ENCODE peak calls at places on chromosomes 12 and 14, in seven cellular contexts. One of them, this sample, is unnamed.

GRCh38 chr14:31690056-31690455 is 128.9 kb downstream of the NUBPL start:
- DNase-seq in astrocyte of the spinal cord: no peak
- DNase-seq in astrocyte: no peak
- DNase-seq in transverse colon: no peak
- DNase-seq in tibial artery: no peak
- DNase-seq in lung: no peak
- DNase-seq in neural progenitor cell: no peak
- DNase-seq in this sample: no peak

GRCh38 chr12:108307006-108307405 is 32.1 kb downstream of the CMKLR1 start:
- DNase-seq in astrocyte: peak; percentile 49
- DNase-seq in transverse colon: no peak
- DNase-seq in tibial artery: no peak
- DNase-seq in astrocyte of the spinal cord: peak; percentile 59
- DNase-seq in lung: no peak
- DNase-seq in neural progenitor cell: no peak
- DNase-seq in this sample: peak; percentile 62

GRCh38 chr12:33588082-33588712 is 148.6 kb upstream of the SYT10 start:
- DNase-seq in lung: peak; percentile 29
- DNase-seq in neural progenitor cell: peak; percentile 66
- DNase-seq in tibial artery: peak; percentile 57
- DNase-seq in astrocyte of the spinal cord: peak; percentile 61
- DNase-seq in astrocyte: peak; percentile 79
- DNase-seq in transverse colon: no peak
- DNase-seq in this sample: peak; percentile 82

GRCh38 chr12:4814485-4814884 is 94.3 kb downstream of the GALNT8 start:
- DNase-seq in astrocyte of the spinal cord: no peak
- DNase-seq in transverse colon: no peak
- DNase-seq in neural progenitor cell: no peak
- DNase-seq in lung: no peak
- DNase-seq in astrocyte: no peak
- DNase-seq in tibial artery: no peak
- DNase-seq in this sample: no peak

GRCh38 chr12:3114671-3115070 is 37.5 kb downstream of the TSPAN9 start:
- DNase-seq in tibial artery: no peak
- DNase-seq in astrocyte: no peak
- DNase-seq in astrocyte of the spinal cord: no peak
- DNase-seq in lung: no peak
- DNase-seq in neural progenitor cell: no peak
- DNase-seq in transverse colon: no peak
- DNase-seq in this sample: no peak

GRCh38 chr14:91228112-91229004 is 16.1 kb downstream of the GPR68 start:
- DNase-seq in astrocyte: peak; percentile 86
- DNase-seq in transverse colon: no peak
- DNase-seq in astrocyte of the spinal cord: peak; percentile 74
- DNase-seq in tibial artery: no peak
- DNase-seq in lung: no peak
- DNase-seq in neural progenitor cell: no peak
- DNase-seq in this sample: peak; percentile 35

GRCh38 chr14:56310643-56311042 is 192.4 kb downstream of the PELI2 start:
- DNase-seq in transverse colon: no peak
- DNase-seq in astrocyte of the spinal cord: peak; percentile 51
- DNase-seq in tibial artery: no peak
- DNase-seq in neural progenitor cell: no peak
- DNase-seq in lung: no peak
- DNase-seq in astrocyte: peak; percentile 65
- DNase-seq in this sample: peak; percentile 62

GRCh38 chr12:95790025-95790911 is at the start of gene NTN4:
- DNase-seq in astrocyte of the spinal cord: peak; percentile 41
- DNase-seq in lung: peak; percentile 55
- DNase-seq in neural progenitor cell: peak; percentile 68
- DNase-seq in tibial artery: peak; percentile 49
- DNase-seq in transverse colon: peak; percentile 64
- DNase-seq in astrocyte: no peak
- DNase-seq in this sample: peak; percentile 33

GRCh38 chr12:50579757-50580267 is 75.0 kb downstream of the DIP2B start:
- DNase-seq in astrocyte: peak; percentile 51
- DNase-seq in astrocyte of the spinal cord: peak; percentile 27
- DNase-seq in neural progenitor cell: no peak
- DNase-seq in transverse colon: no peak
- DNase-seq in lung: no peak
- DNase-seq in tibial artery: no peak
- DNase-seq in this sample: no peak

GRCh38 chr14:68191567-68192321 is 372.2 kb downstream of the RAD51B start:
- DNase-seq in neural progenitor cell: no peak
- DNase-seq in lung: peak; percentile 34
- DNase-seq in astrocyte: peak; percentile 57
- DNase-seq in transverse colon: no peak
- DNase-seq in tibial artery: no peak
- DNase-seq in astrocyte of the spinal cord: peak; percentile 18
- DNase-seq in this sample: peak; percentile 71

GRCh38 chr12:76074701-76075336 is 9.7 kb downstream of the NAP1L1 start:
- DNase-seq in neural progenitor cell: no peak
- DNase-seq in astrocyte: no peak
- DNase-seq in transverse colon: no peak
- DNase-seq in tibial artery: no peak
- DNase-seq in lung: no peak
- DNase-seq in astrocyte of the spinal cord: no peak
- DNase-seq in this sample: no peak

GRCh38 chr12:78306236-78306635 is 475.5 kb downstream of the NAV3 start:
- DNase-seq in lung: no peak
- DNase-seq in astrocyte of the spinal cord: no peak
- DNase-seq in tibial artery: no peak
- DNase-seq in astrocyte: no peak
- DNase-seq in transverse colon: no peak
- DNase-seq in neural progenitor cell: no peak
- DNase-seq in this sample: no peak

GRCh38 chr12:47373554-47374150 is 293.9 kb upstream of the AMIGO2 start:
- DNase-seq in neural progenitor cell: no peak
- DNase-seq in transverse colon: no peak
- DNase-seq in astrocyte: no peak
- DNase-seq in astrocyte of the spinal cord: no peak
- DNase-seq in tibial artery: no peak
- DNase-seq in lung: no peak
- DNase-seq in this sample: no peak

GRCh38 chr12:128365831-128366231 is 98.9 kb downstream of the TMEM132C start:
- DNase-seq in tibial artery: no peak
- DNase-seq in astrocyte: no peak
- DNase-seq in lung: no peak
- DNase-seq in transverse colon: no peak
- DNase-seq in neural progenitor cell: peak; percentile 60
- DNase-seq in astrocyte of the spinal cord: no peak
- DNase-seq in this sample: peak; percentile 1

GRCh38 chr12:50222275-50222783 is 55.2 kb upstream of the CERS5 start:
- DNase-seq in astrocyte: peak; percentile 88
- DNase-seq in transverse colon: peak; percentile 52
- DNase-seq in neural progenitor cell: peak; percentile 59
- DNase-seq in lung: peak; percentile 35
- DNase-seq in astrocyte of the spinal cord: peak; percentile 91
- DNase-seq in tibial artery: peak; percentile 71
- DNase-seq in this sample: peak; percentile 96

GRCh38 chr12:12784116-12784515 is 1.3 kb upstream of the APOLD1 start:
- DNase-seq in astrocyte of the spinal cord: no peak
- DNase-seq in lung: no peak
- DNase-seq in neural progenitor cell: no peak
- DNase-seq in tibial artery: no peak
- DNase-seq in transverse colon: no peak
- DNase-seq in astrocyte: no peak
- DNase-seq in this sample: no peak

GRCh38 chr12:55818140-55818728 is 393 bp downstream of the ORMDL2 start:
- DNase-seq in tibial artery: no peak
- DNase-seq in astrocyte of the spinal cord: peak; percentile 18
- DNase-seq in astrocyte: no peak
- DNase-seq in lung: no peak
- DNase-seq in transverse colon: no peak
- DNase-seq in neural progenitor cell: no peak
- DNase-seq in this sample: no peak

DNA sequence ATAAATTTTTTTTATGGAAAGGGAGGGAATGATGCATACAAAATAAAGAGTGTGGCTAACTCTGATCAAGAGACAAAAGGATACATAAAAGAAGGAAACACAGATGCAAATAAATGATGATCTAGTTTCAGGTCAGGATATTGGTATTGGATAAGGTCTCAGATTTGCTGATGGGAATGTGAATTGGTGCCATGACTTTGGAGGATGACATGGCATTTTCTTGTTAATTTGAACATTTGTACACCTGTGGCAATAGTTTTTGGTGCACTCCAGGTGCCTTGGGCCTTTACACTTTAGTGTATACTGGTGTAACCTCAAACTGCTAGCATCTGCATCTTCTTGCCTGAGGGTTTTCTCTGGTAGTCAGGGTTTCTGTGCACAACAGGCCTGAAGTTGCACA is 279.3 kb downstream of the TMEM121 start:
- DNase-seq in lung: no peak
- DNase-seq in neural progenitor cell: no peak
- DNase-seq in astrocyte of the spinal cord: no peak
- DNase-seq in tibial artery: no peak
- DNase-seq in astrocyte: no peak
- DNase-seq in transverse colon: no peak
- DNase-seq in this sample: no peak
- H3K4me3 ChIP-seq in lung: no peak overlapping the region
- H3K4me3 ChIP-seq in neural progenitor cell: no peak overlapping the region
- H3K4me3 ChIP-seq in astrocyte of the spinal cord: no peak overlapping the region
- H3K4me3 ChIP-seq in tibial artery: no peak overlapping the region
- H3K4me3 ChIP-seq in astrocyte: no peak overlapping the region
- H3K4me3 ChIP-seq in transverse colon: no peak overlapping the region
- H3K4me3 ChIP-seq in this sample: no peak overlapping the region

DNA sequence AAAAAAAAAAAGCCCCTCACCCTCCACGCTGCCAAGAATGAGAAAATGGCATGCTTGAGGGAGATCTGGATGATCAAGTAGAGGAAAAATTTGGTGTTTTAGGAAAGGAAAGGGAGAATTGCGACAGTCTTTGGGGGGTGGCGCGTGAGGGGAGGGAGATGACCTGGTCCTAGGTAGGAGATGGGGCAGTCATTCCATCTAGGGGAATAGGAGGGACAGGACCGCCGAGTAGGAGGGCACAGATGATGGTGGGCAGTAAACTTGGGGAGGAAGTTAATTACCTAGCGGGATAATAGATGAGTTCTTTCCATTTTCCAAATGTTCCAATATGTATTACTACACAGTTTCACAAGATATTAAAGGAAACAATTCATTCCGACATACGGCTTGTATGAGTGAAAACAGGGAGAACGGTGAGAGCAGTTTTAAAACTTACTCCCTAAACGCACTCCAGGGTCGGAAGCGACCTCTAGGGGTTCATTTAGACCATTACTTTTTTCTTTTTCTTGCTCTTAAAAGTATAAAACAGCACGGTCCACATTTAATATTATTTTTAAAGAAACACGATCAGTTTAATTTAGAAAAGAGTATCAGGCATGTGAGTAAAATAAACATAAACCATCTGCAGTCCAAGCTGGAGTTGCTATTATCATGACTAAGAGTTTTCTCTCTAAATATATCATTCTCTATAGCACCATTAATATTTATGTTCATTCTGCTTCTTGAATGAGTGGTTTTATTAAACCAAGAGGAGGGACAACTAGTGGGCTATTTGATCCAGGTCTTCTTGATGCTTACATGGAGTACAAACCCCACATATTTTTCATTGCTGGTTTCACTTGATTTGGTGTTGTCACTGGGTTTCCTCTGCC is 3.0 kb upstream of the FNTB start:
- DNase-seq in tibial artery: no peak
- DNase-seq in neural progenitor cell: peak; percentile 58
- DNase-seq in astrocyte of the spinal cord: peak; percentile 72
- DNase-seq in astrocyte: no peak
- DNase-seq in lung: no peak
- DNase-seq in transverse colon: peak; percentile 33
- DNase-seq in this sample: peak; percentile 86
- TF ChIP-seq CTCF in tibial artery: peak; percentile 57
- TF ChIP-seq CTCF in neural progenitor cell: peak; percentile 76
- TF ChIP-seq CTCF in astrocyte of the spinal cord: peak; percentile 68
- TF ChIP-seq CTCF in astrocyte: peak; percentile 64
- TF ChIP-seq CTCF in lung: peak; percentile 41
- TF ChIP-seq CTCF in transverse colon: peak; percentile 56
- TF ChIP-seq CTCF in this sample: peak; percentile 77

GRCh38 chr12:10719482-10719881 is 3.6 kb downstream of the YBX3 start:
- DNase-seq in astrocyte: no peak
- DNase-seq in astrocyte of the spinal cord: no peak
- DNase-seq in neural progenitor cell: no peak
- DNase-seq in tibial artery: no peak
- DNase-seq in lung: no peak
- DNase-seq in transverse colon: no peak
- DNase-seq in this sample: no peak
- H3K4me3 ChIP-seq in astrocyte: no peak overlapping the region
- H3K4me3 ChIP-seq in astrocyte of the spinal cord: no peak overlapping the region
- H3K4me3 ChIP-seq in neural progenitor cell: no peak overlapping the region
- H3K4me3 ChIP-seq in tibial artery: no peak overlapping the region
- H3K4me3 ChIP-seq in lung: no peak overlapping the region
- H3K4me3 ChIP-seq in transverse colon: no peak overlapping the region
- H3K4me3 ChIP-seq in this sample: no peak overlapping the region

GRCh38 chr12:16389594-16389993 is 42.1 kb downstream of the MGST1 start:
- DNase-seq in astrocyte of the spinal cord: peak; percentile 65
- DNase-seq in lung: no peak
- DNase-seq in transverse colon: no peak
- DNase-seq in neural progenitor cell: no peak
- DNase-seq in astrocyte: peak; percentile 88
- DNase-seq in tibial artery: no peak
- DNase-seq in this sample: peak; percentile 85

GRCh38 chr12:16387919-16388318 is 40.5 kb downstream of the MGST1 start:
- DNase-seq in tibial artery: no peak
- DNase-seq in neural progenitor cell: no peak
- DNase-seq in astrocyte: no peak
- DNase-seq in transverse colon: no peak
- DNase-seq in lung: no peak
- DNase-seq in astrocyte of the spinal cord: no peak
- DNase-seq in this sample: no peak

GRCh38 chr12:16384732-16385131 is 37.3 kb downstream of the MGST1 start:
- DNase-seq in astrocyte: no peak
- DNase-seq in tibial artery: no peak
- DNase-seq in astrocyte of the spinal cord: no peak
- DNase-seq in neural progenitor cell: no peak
- DNase-seq in transverse colon: no peak
- DNase-seq in lung: no peak
- DNase-seq in this sample: no peak

DNA sequence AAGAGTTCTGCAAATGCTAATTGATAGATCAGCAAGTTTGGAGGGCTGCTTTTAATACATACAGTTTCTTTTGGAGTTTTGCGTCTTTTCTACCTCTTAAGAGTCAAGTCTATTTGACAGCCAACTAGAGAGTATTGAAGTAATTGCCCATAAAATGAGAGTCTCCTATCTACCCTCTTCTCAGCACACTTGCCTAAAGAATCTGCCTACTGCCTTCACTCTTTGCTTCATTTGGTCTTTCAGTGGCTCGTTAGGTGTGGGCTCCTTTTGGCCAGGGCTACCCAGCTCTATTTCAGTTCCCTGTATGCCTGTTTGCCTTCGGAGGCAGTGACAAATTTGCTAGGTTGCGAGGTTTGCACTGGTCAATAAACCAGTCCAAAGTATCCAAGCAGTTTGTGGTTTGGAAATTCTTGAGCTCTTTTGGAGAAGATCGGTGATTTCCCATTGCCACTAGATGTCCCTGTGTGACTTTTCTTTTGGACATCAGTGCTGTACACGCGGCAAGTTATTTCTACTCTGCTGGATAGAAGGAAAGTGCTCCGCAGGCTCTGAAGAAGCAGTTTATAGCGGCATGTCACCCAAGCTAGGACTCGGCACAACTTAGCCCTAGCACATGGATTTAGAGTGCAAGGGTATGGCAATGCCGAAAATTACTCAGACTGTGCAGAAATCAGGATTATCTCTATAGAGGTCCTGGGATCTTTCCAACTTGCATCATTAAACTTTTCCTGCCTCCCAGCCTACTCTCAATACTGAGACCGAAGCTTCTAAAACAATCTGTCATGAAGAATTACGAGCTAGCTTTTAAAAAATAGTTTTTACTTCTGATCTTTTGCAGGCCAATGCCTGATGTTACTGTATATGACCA is 38.6 kb downstream of the MGST1 start:
- DNase-seq in tibial artery: peak; percentile 22
- DNase-seq in transverse colon: peak; percentile 23
- DNase-seq in neural progenitor cell: peak; percentile 71
- DNase-seq in astrocyte of the spinal cord: peak; percentile 73
- DNase-seq in lung: peak; percentile 49
- DNase-seq in astrocyte: peak; percentile 69
- DNase-seq in this sample: peak; percentile 77
- TF ChIP-seq CTCF in tibial artery: no peak
- TF ChIP-seq CTCF in transverse colon: peak; percentile 40
- TF ChIP-seq CTCF in neural progenitor cell: peak; percentile 70
- TF ChIP-seq CTCF in astrocyte of the spinal cord: peak; percentile 52
- TF ChIP-seq CTCF in lung: no peak
- TF ChIP-seq CTCF in astrocyte: peak; percentile 51
- TF ChIP-seq CTCF in this sample: peak; percentile 56